ENCODE peak calls at places on chromosomes 7 and 10, in four cellular contexts. L, C, A and N are unnamed samples.

GRCh38 chr7:149284850-149285580 is 23.0 kb downstream of the ZNF783 start:
- DNase-seq in C (peak), A (peak), L (peak), N (peak)

GRCh38 chr10:13709931-13710690 is 123.3 kb downstream of the PRPF18 start:
- DNase-seq in A (no peak), L (no peak), C (peak), N (no peak)

GRCh38 chr10:86230538-86231180 is 135.9 kb downstream of the GRID1 start:
- DNase-seq in L (no peak), A (no peak), C (no peak), N (no peak)

GRCh38 chr7:27189560-27190283 is 4.7 kb upstream of the HOXA11 start:
- DNase-seq in C (no peak), A (no peak), L (no peak), N (no peak)

GRCh38 chr7:79979437-79979836 is 155.2 kb upstream of the GNAI1 start:
- DNase-seq in L (no peak), A (peak), C (no peak), N (no peak)

GRCh38 chr10:100972904-100973535 is 3.7 kb downstream of the SEMA4G start:
- DNase-seq in L (no peak), C (no peak), A (no peak), N (no peak)

GRCh38 chr10:46028584-46029570 is 1.5 kb downstream of the NCOA4 start:
- DNase-seq in A (peak), L (no peak), C (peak), N (no peak)

GRCh38 chr10:79038841-79039201 is 29.9 kb upstream of the ZMIZ1 start:
- DNase-seq in A (peak), C (no peak), L (no peak), N (no peak)

GRCh38 chr10:78907458-78908211 is 161.1 kb upstream of the ZMIZ1 start:
- DNase-seq in C (no peak), L (no peak), A (no peak), N (no peak)

GRCh38 chr10:25614652-25615051 is 319.4 kb upstream of the MYO3A start:
- DNase-seq in L (no peak), A (no peak), C (no peak), N (no peak)

GRCh38 chr10:84329986-84330651 is 1.7 kb downstream of the CCSER2 start:
- DNase-seq in C (no peak), A (no peak), L (no peak), N (no peak)

GRCh38 chr7:38796636-38797501 is 112.1 kb downstream of the VPS41 start:
- DNase-seq in L (peak), A (peak), C (peak), N (no peak)

GRCh38 chr7:151210087-151210854 is at the start of gene H2BK1:
- DNase-seq in A (no peak), L (no peak), C (no peak), N (no peak)

GRCh38 chr10:53904506-53905241 is 896.4 kb downstream of the PCDH15 start:
- DNase-seq in L (no peak), C (no peak), A (no peak), N (no peak)

GRCh38 chr10:29579455-29579970 is 55.3 kb downstream of the SVIL start:
- DNase-seq in C (no peak), A (no peak), L (no peak), N (no peak)

GRCh38 chr7:15007507-15007906 is 105.0 kb upstream of the DGKB start:
- DNase-seq in C (no peak), L (no peak), A (peak), N (no peak)

GRCh38 chr10:3716093-3716492 is 68.9 kb downstream of the KLF6 start:
- DNase-seq in L (no peak), A (no peak), C (no peak), N (no peak)

GRCh38 chr10:129755075-129756020 is 208.7 kb downstream of the EBF3 start:
- DNase-seq in C (no peak), L (no peak), A (no peak), N (no peak)

GRCh38 chr7:49166441-49166840 is 242.1 kb downstream of the CDC14C start:
- DNase-seq in L (no peak), A (no peak), C (no peak), N (no peak)

GRCh38 chr10:103659674-103660363 is 166.3 kb downstream of the NEURL1 start:
- DNase-seq in C (peak), L (peak), A (peak), N (peak)

GRCh38 chr10:74548676-74549075 is 277.7 kb upstream of the KAT6B start:
- DNase-seq in C (no peak), L (no peak), A (no peak), N (no peak)

GRCh38 chr10:111440501-111440900 is 363.7 kb downstream of the ADRA2A start:
- DNase-seq in C (no peak), L (no peak), A (no peak), N (no peak)

GRCh38 chr10:86648706-86649426 is 5.5 kb upstream of the OPN4 start:
- DNase-seq in A (peak), L (no peak), C (no peak), N (no peak)

GRCh38 chr7:36278767-36279171 is 110.9 kb upstream of the ANLN start:
- DNase-seq in L (no peak), C (peak), A (peak), N (no peak)

GRCh38 chr10:22554481-22555182 is 159.7 kb downstream of the PIP4K2A start:
- DNase-seq in C (peak), A (no peak), L (no peak), N (no peak)

GRCh38 chr10:49679480-49679893 is at the start of gene C10orf53:
- DNase-seq in C (no peak), L (no peak), A (peak), N (no peak)

GRCh38 chr10:31030216-31030615 is 1.4 kb downstream of the ZNF438 start:
- DNase-seq in A (no peak), L (no peak), C (no peak), N (no peak)

GRCh38 chr10:94108200-94108599 is 114.5 kb downstream of the PLCE1 start:
- DNase-seq in A (no peak), C (peak), L (no peak), N (no peak)

GRCh38 chr7:30459591-30460245 is 18.9 kb downstream of the NOD1 start:
- DNase-seq in L (no peak), C (peak), A (peak), N (no peak)

GRCh38 chr7:82247814-82248433 is 195.7 kb downstream of the CACNA2D1 start:
- DNase-seq in C (no peak), L (no peak), A (no peak), N (no peak)

GRCh38 chr10:96448021-96448457 is 65.7 kb downstream of the TLL2 start:
- DNase-seq in C (peak), L (no peak), A (no peak), N (no peak)

GRCh38 chr7:111763221-111763791 is 201.0 kb upstream of the IMMP2L start:
- DNase-seq in L (no peak), C (peak), A (no peak), N (no peak)